ENCODE peak calls at places on chromosome 14, in four cellular contexts. One of them, this sample, is unnamed.

GRCh38 chr14:92009604-92010003 is 30.3 kb downstream of the TRIP11 start:
- DNase-seq in K562: no peak
- DNase-seq in HCT116: no peak
- DNase-seq in H1: no peak
- DNase-seq in this sample: no peak

GRCh38 chr14:96184737-96185136 is 19.9 kb upstream of the BDKRB2 start:
- DNase-seq in K562: no peak
- DNase-seq in HCT116: no peak
- DNase-seq in H1: no peak
- DNase-seq in this sample: no peak

GRCh38 chr14:83594874-83595273 is 1935.1 kb upstream of the FLRT2 start:
- DNase-seq in K562: no peak
- DNase-seq in HCT116: no peak
- DNase-seq in H1: no peak
- DNase-seq in this sample: no peak

GRCh38 chr14:24246765-24247212 is 4.4 kb upstream of the TINF2 start:
- DNase-seq in K562: no peak
- DNase-seq in HCT116: no peak
- DNase-seq in H1: no peak
- DNase-seq in this sample: no peak

GRCh38 chr14:64684091-64684490 is 20.1 kb upstream of the PLEKHG3 start:
- DNase-seq in K562: no peak
- DNase-seq in HCT116: no peak
- DNase-seq in H1: no peak
- DNase-seq in this sample: no peak

GRCh38 chr14:94376108-94376975 is 12.1 kb downstream of the SERPINA1 start:
- DNase-seq in K562: no peak
- DNase-seq in HCT116: no peak
- DNase-seq in H1: no peak
- DNase-seq in this sample: no peak

GRCh38 chr14:51869426-51870113 is 9.2 kb downstream of the GNG2 start:
- DNase-seq in K562: no peak
- DNase-seq in HCT116: no peak
- DNase-seq in H1: no peak
- DNase-seq in this sample: no peak

GRCh38 chr14:47278233-47278842 is 397.1 kb downstream of the MDGA2 start:
- DNase-seq in K562: peak; percentile 36
- DNase-seq in HCT116: peak; percentile 3
- DNase-seq in H1: peak; percentile 82
- DNase-seq in this sample: peak; percentile 20

GRCh38 chr14:69319911-69320310 is 60.0 kb downstream of the GALNT16 start:
- DNase-seq in K562: no peak
- DNase-seq in HCT116: no peak
- DNase-seq in H1: no peak
- DNase-seq in this sample: no peak

GRCh38 chr14:95352481-95352880 is 32.8 kb upstream of the CLMN start:
- DNase-seq in K562: no peak
- DNase-seq in HCT116: no peak
- DNase-seq in H1: no peak
- DNase-seq in this sample: no peak

GRCh38 chr14:75252254-75252837 is 26.3 kb upstream of the FOS start:
- DNase-seq in K562: no peak
- DNase-seq in HCT116: no peak
- DNase-seq in H1: no peak
- DNase-seq in this sample: no peak

GRCh38 chr14:68637106-68638021 is 155.5 kb downstream of the ZFP36L1 start:
- DNase-seq in K562: no peak
- DNase-seq in HCT116: no peak
- DNase-seq in H1: peak; percentile 26
- DNase-seq in this sample: no peak

GRCh38 chr14:76936483-76936882 is 92.0 kb downstream of the IRF2BPL start:
- DNase-seq in K562: no peak
- DNase-seq in HCT116: no peak
- DNase-seq in H1: no peak
- DNase-seq in this sample: no peak

DNA sequence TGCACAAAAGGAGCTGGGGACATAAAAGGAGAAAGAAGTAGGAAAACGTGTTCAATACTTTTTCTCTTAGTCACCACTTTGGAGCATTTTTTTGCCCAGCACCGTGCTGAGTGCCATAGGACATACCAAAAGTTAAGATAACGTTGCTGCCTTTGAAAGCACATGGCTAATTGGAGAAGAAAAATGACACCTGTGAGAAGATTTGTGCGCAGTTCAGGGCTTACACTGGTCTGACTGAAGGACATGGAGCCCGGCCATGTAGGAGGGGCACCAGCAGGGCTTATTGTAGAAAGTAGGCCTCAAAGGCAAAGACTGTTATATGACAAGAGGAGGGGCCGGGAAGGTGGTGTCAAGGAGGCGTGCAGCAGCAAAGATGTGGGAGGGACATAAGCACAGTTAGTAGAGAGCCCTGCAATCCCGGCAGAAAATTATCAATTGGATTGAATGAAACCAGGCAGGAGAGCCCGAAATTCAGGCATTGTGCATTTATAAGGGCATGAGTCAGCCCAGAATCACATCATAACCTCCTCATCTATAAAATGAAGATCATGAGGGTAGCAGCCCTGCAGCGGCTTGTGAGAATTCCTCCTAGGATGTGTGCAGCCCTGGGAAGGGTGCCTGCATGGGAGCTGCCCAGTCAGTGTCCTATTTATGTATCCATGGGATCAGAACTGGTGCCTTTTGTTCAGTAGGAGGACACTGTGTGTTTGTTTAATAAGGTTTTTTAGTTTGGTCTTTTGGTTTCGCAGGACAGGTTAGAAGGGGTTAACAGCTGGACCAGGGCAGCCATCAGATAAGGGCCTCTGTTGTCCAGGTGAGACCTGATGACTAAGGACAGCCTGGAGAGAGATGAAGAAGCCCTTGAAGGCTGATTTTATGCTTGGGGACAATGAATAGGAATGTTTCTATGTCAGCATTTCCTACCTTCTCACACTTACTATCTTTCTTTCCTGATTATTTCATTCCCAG is 122.4 kb downstream of the GPR135 start:
- DNase-seq in K562: no peak
- DNase-seq in HCT116: peak; percentile 28
- DNase-seq in H1: no peak
- DNase-seq in this sample: no peak
- TF ChIP-seq JUND in K562: no peak
- TF ChIP-seq JUND in HCT116: no peak
- TF ChIP-seq JUND in H1: no peak
- TF ChIP-seq JUND in this sample: no peak

GRCh38 chr14:35401853-35402252 is 2.7 kb downstream of the NFKBIA start:
- DNase-seq in K562: no peak
- DNase-seq in HCT116: no peak
- DNase-seq in H1: no peak
- DNase-seq in this sample: no peak

GRCh38 chr14:35404246-35404495 is 378 bp downstream of the NFKBIA start:
- DNase-seq in K562: no peak
- DNase-seq in HCT116: no peak
- DNase-seq in H1: no peak
- DNase-seq in this sample: no peak

GRCh38 chr14:35403397-35404245 is 928 bp downstream of the NFKBIA start:
- DNase-seq in K562: peak; percentile 91
- DNase-seq in HCT116: peak; percentile 58
- DNase-seq in H1: peak; percentile 78
- DNase-seq in this sample: peak; percentile 97

GRCh38 chr14:35402323-35403084 is 2.0 kb downstream of the NFKBIA start:
- DNase-seq in K562: no peak
- DNase-seq in HCT116: no peak
- DNase-seq in H1: no peak
- DNase-seq in this sample: no peak

DNA sequence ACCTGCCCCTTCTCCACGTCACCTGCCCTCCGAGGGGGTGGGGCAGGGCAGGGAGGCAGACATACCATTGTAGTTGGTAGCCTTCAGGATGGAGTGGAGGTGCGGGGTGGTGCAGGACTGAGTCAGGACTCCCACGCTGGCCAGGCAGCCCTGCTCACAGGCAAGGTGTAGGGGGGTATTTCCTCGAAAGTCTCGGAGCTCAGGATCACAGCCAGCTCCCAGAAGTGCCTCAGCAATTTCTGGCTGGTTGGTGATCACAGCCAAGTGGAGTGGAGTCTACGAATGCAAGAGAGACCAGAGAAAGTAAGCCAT is 1.5 kb downstream of the NFKBIA start:
- DNase-seq in K562: no peak
- DNase-seq in HCT116: no peak
- DNase-seq in H1: no peak
- DNase-seq in this sample: no peak
- TF ChIP-seq POLR2AphosphoS5 in K562: no peak
- TF ChIP-seq POLR2AphosphoS5 in HCT116: no peak
- TF ChIP-seq POLR2AphosphoS5 in H1: no peak
- TF ChIP-seq POLR2AphosphoS5 in this sample: no peak

GRCh38 chr14:60102389-60102788 is 10.7 kb downstream of the PCNX4 start:
- DNase-seq in K562: no peak
- DNase-seq in HCT116: no peak
- DNase-seq in H1: no peak
- DNase-seq in this sample: no peak
- TF ChIP-seq JUND in K562: no peak
- TF ChIP-seq JUND in HCT116: no peak
- TF ChIP-seq JUND in H1: no peak
- TF ChIP-seq JUND in this sample: no peak

DNA sequence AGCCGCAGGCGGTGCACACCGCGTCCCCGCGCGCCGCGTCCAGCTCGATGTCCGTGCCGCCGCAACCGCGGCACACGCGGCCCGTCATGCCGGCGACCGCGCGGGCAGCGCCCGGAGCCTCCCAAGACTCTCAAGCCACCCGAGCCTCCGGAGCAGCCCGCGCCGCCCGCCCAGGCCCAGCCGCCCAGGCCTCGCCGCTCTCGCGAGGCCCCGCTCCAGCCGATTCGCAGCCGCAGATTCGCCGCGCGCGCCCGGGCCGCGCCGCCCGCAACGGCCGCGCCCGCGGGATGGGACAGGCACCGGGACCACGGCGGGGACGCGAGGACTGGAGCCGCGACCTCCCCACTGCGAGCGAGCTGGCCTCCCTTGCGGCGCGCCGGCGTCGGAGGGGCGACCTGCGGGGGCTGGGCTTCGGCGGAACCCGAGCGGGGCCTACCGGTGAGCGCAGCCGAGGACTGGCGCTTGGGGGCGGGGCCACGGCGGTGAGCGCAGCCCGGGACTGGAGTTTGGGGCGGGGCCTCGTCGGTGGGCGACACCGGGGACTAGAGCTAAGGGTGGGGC is at the start of gene BRF1:
- DNase-seq in K562: peak; percentile 91
- DNase-seq in HCT116: peak; percentile 85
- DNase-seq in H1: peak; percentile 98
- DNase-seq in this sample: peak; percentile 97
- TF ChIP-seq POLR2AphosphoS5 in K562: peak; percentile 8
- TF ChIP-seq POLR2AphosphoS5 in HCT116: no peak
- TF ChIP-seq POLR2AphosphoS5 in H1: no peak
- TF ChIP-seq POLR2AphosphoS5 in this sample: no peak

This sample was measured in SK-N-SH.